ENCODE peak calls at places on chromosomes 2 and 18, in seven cellular contexts. One of them, this sample, is unnamed.

GRCh38 chr2:136378712-136379595 is 261.0 kb upstream of the CXCR4 start:
- DNase-seq in IMR-90: peak; percentile 36
- DNase-seq in mesenchymal stem cell: peak; percentile 43
- DNase-seq in H9: peak; percentile 57
- DNase-seq in mesendoderm: peak; percentile 79
- DNase-seq in neuronal stem cell: peak; percentile 64
- DNase-seq in H1: peak; percentile 31
- DNase-seq in this sample: peak; percentile 24

GRCh38 chr18:21960189-21960588 is 209.2 kb upstream of the GATA6 start:
- DNase-seq in IMR-90: no peak
- DNase-seq in mesenchymal stem cell: no peak
- DNase-seq in H9: no peak
- DNase-seq in mesendoderm: peak; percentile 16
- DNase-seq in neuronal stem cell: no peak
- DNase-seq in H1: no peak
- DNase-seq in this sample: peak; percentile 80

GRCh38 chr2:61898810-61899209 is 6.7 kb upstream of the COMMD1 start:
- DNase-seq in IMR-90: peak; percentile 31
- DNase-seq in mesenchymal stem cell: peak; percentile 26
- DNase-seq in H9: no peak
- DNase-seq in mesendoderm: no peak
- DNase-seq in neuronal stem cell: no peak
- DNase-seq in H1: no peak
- DNase-seq in this sample: no peak

GRCh38 chr2:11482473-11483031 is 16.6 kb upstream of the E2F6 start:
- DNase-seq in IMR-90: no peak
- DNase-seq in mesenchymal stem cell: no peak
- DNase-seq in H9: peak; percentile 80
- DNase-seq in mesendoderm: peak; percentile 91
- DNase-seq in neuronal stem cell: peak; percentile 89
- DNase-seq in H1: no peak
- DNase-seq in this sample: no peak

GRCh38 chr2:12613137-12613912 is 103.4 kb upstream of the TRIB2 start:
- DNase-seq in IMR-90: no peak
- DNase-seq in mesenchymal stem cell: no peak
- DNase-seq in H9: no peak
- DNase-seq in mesendoderm: no peak
- DNase-seq in neuronal stem cell: no peak
- DNase-seq in H1: no peak
- DNase-seq in this sample: no peak

GRCh38 chr2:25123682-25124081 is 44.7 kb downstream of the POMC start:
- DNase-seq in IMR-90: no peak
- DNase-seq in mesenchymal stem cell: no peak
- DNase-seq in H9: no peak
- DNase-seq in mesendoderm: no peak
- DNase-seq in neuronal stem cell: no peak
- DNase-seq in H1: no peak
- DNase-seq in this sample: no peak

GRCh38 chr18:74511823-74512222 is 15.7 kb downstream of the CNDP2 start:
- DNase-seq in IMR-90: no peak
- DNase-seq in mesenchymal stem cell: no peak
- DNase-seq in H9: peak; percentile 12
- DNase-seq in mesendoderm: no peak
- DNase-seq in neuronal stem cell: no peak
- DNase-seq in H1: no peak
- DNase-seq in this sample: no peak

GRCh38 chr18:26685438-26686173 is 137.3 kb upstream of the KCTD1 start:
- DNase-seq in IMR-90: no peak
- DNase-seq in mesenchymal stem cell: no peak
- DNase-seq in H9: no peak
- DNase-seq in mesendoderm: peak; percentile 57
- DNase-seq in neuronal stem cell: peak; percentile 48
- DNase-seq in H1: no peak
- DNase-seq in this sample: no peak

GRCh38 chr18:48660346-48661228 is 121.8 kb downstream of the CTIF start:
- DNase-seq in IMR-90: no peak
- DNase-seq in mesenchymal stem cell: no peak
- DNase-seq in H9: no peak
- DNase-seq in mesendoderm: no peak
- DNase-seq in neuronal stem cell: no peak
- DNase-seq in H1: no peak
- DNase-seq in this sample: no peak

GRCh38 chr2:4391013-4391412 is 687.6 kb downstream of the DCDC2C start:
- DNase-seq in IMR-90: no peak
- DNase-seq in mesenchymal stem cell: no peak
- DNase-seq in H9: peak; percentile 49
- DNase-seq in mesendoderm: peak; percentile 81
- DNase-seq in neuronal stem cell: no peak
- DNase-seq in H1: no peak
- DNase-seq in this sample: no peak

GRCh38 chr2:56337342-56337741 is 153.6 kb downstream of the CCDC85A start:
- DNase-seq in IMR-90: no peak
- DNase-seq in mesenchymal stem cell: no peak
- DNase-seq in H9: no peak
- DNase-seq in mesendoderm: no peak
- DNase-seq in neuronal stem cell: no peak
- DNase-seq in H1: no peak
- DNase-seq in this sample: no peak

GRCh38 chr18:31244737-31245432 is 73.1 kb upstream of the DSG1 start:
- DNase-seq in IMR-90: no peak
- DNase-seq in mesenchymal stem cell: peak; percentile 14
- DNase-seq in H9: no peak
- DNase-seq in mesendoderm: no peak
- DNase-seq in neuronal stem cell: no peak
- DNase-seq in H1: no peak
- DNase-seq in this sample: no peak

DNA sequence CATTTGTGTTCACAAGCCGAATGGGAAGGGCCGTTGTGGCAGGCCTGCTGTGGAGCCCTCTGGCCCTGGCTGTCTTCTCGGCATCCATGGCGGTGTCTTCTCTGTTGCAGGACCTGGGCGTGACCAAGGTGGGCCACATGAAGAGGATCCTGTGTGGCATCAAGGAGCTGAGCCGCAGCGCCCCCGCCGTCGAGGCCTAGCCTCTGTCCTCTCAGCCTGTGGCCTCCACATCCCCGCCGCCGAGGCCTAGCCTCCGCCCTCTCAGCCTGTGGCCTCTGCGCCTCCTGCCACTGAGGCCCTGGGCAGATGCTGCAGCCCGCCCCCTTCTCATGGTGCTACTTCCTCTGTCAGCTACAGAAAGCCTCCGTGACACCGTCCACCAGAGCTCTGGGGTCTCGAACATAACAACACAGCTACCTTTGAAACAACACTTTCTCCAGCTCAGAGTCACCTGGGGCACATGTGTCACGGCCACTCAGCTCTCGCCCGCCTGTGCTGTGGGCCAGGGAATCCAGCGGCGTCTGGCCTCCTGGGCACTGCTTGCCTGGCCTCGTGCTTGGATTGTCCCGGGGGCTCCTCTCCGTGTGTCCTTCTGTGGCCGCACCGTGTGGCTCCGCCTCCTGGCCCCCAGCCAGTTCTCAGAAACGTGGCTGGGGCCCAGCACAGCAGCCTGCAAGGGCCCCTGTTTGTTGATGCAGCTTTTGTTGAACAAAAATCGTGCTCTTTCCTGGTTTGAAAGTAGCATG is 97.1 kb downstream of the USP40 start:
- DNase-seq in IMR-90: no peak
- DNase-seq in mesenchymal stem cell: no peak
- DNase-seq in H9: no peak
- DNase-seq in mesendoderm: no peak
- DNase-seq in neuronal stem cell: no peak
- DNase-seq in H1: no peak
- DNase-seq in this sample: no peak
- H3K9ac ChIP-seq in IMR-90: no peak overlapping the region
- H3K9ac ChIP-seq in mesenchymal stem cell: peak overlapping the region; percentile 11
- H3K9ac ChIP-seq in H9: no peak overlapping the region
- H3K9ac ChIP-seq in mesendoderm: no peak overlapping the region
- H3K9ac ChIP-seq in neuronal stem cell: no peak overlapping the region
- H3K9ac ChIP-seq in H1: no peak overlapping the region
- H3K9ac ChIP-seq in this sample: no peak overlapping the region

DNA sequence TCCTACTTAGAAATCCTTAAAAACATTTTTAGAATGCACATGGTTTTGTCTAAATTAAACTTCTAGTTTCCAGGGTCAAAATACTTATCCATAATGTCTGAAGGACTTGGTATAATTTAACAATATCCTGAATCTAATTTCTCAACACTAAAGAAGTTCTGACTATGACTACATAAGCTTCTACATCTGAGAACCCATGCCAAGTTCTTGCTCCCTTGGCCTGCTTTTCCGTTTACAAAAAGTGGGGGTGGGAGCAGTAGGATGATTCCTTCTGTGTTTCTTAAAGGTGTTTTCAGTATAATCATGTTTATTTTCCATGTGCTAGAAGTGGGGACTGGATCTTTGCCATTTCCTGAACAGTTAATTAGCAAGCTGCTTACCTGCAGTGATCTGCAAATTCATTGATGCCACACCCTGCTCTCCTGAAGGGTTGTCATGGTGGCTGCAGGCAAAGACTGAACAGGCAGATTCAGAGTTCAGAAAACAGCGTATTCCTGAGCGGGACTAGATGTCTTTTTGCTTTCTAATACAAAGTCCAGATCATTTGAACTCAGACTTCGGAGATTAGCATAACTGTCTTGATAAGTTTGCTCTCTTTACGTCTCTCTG is 36.2 kb downstream of the ADNP2 start:
- DNase-seq in IMR-90: peak; percentile 52
- DNase-seq in mesenchymal stem cell: no peak
- DNase-seq in H9: no peak
- DNase-seq in mesendoderm: no peak
- DNase-seq in neuronal stem cell: no peak
- DNase-seq in H1: no peak
- DNase-seq in this sample: no peak
- H4K8ac ChIP-seq in IMR-90: no peak overlapping the region
- H4K8ac ChIP-seq in mesenchymal stem cell: no peak overlapping the region
- H4K8ac ChIP-seq in H9: no peak overlapping the region
- H4K8ac ChIP-seq in mesendoderm: no peak overlapping the region
- H4K8ac ChIP-seq in neuronal stem cell: no peak overlapping the region
- H4K8ac ChIP-seq in H1: no peak overlapping the region
- H4K8ac ChIP-seq in this sample: no peak overlapping the region

GRCh38 chr2:218261424-218262273 is 834 bp downstream of the GPBAR1 start:
- DNase-seq in IMR-90: no peak
- DNase-seq in mesenchymal stem cell: peak; percentile 60
- DNase-seq in H9: no peak
- DNase-seq in mesendoderm: peak; percentile 78
- DNase-seq in neuronal stem cell: no peak
- DNase-seq in H1: no peak
- DNase-seq in this sample: no peak

GRCh38 chr2:218264773-218265601 is 4.2 kb downstream of the GPBAR1 start:
- DNase-seq in IMR-90: no peak
- DNase-seq in mesenchymal stem cell: no peak
- DNase-seq in H9: no peak
- DNase-seq in mesendoderm: no peak
- DNase-seq in neuronal stem cell: no peak
- DNase-seq in H1: no peak
- DNase-seq in this sample: no peak

GRCh38 chr2:218260742-218261423 is at the start of gene GPBAR1:
- DNase-seq in IMR-90: no peak
- DNase-seq in mesenchymal stem cell: peak; percentile 37
- DNase-seq in H9: peak; percentile 87
- DNase-seq in mesendoderm: peak; percentile 71
- DNase-seq in neuronal stem cell: no peak
- DNase-seq in H1: no peak
- DNase-seq in this sample: no peak

GRCh38 chr2:218263817-218264611 is 3.2 kb downstream of the GPBAR1 start:
- DNase-seq in IMR-90: no peak
- DNase-seq in mesenchymal stem cell: peak; percentile 51
- DNase-seq in H9: no peak
- DNase-seq in mesendoderm: no peak
- DNase-seq in neuronal stem cell: no peak
- DNase-seq in H1: no peak
- DNase-seq in this sample: no peak

GRCh38 chr2:218262631-218263586 is 2.1 kb downstream of the GPBAR1 start:
- DNase-seq in IMR-90: no peak
- DNase-seq in mesenchymal stem cell: no peak
- DNase-seq in H9: no peak
- DNase-seq in mesendoderm: no peak
- DNase-seq in neuronal stem cell: no peak
- DNase-seq in H1: no peak
- DNase-seq in this sample: no peak
- H3K9ac ChIP-seq in IMR-90: no peak overlapping the region
- H3K9ac ChIP-seq in mesenchymal stem cell: no peak overlapping the region
- H3K9ac ChIP-seq in H9: no peak overlapping the region
- H3K9ac ChIP-seq in mesendoderm: no peak overlapping the region
- H3K9ac ChIP-seq in neuronal stem cell: no peak overlapping the region
- H3K9ac ChIP-seq in H1: no peak overlapping the region
- H3K9ac ChIP-seq in this sample: no peak overlapping the region

DNA sequence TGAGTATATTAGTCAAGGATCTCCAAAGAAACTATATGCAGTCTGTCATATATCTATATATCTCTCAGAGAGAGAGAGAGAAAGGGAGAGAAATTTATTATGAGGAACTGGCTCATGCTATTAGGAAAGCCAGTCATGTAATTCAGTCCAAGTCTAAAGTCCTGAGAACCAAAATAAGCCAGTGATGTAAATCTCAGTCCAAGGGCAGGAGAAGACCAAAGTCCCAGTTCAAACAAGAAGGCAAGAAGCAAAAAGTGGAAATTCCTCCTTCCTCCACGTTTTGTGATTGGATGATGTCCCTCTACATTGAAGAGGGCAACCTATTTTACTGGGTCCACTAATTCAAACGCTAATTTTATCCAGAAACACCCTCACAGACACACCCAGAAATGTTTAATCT is 34.2 kb upstream of the SPATS2L start:
- DNase-seq in IMR-90: no peak
- DNase-seq in mesenchymal stem cell: no peak
- DNase-seq in H9: no peak
- DNase-seq in mesendoderm: no peak
- DNase-seq in neuronal stem cell: no peak
- DNase-seq in H1: no peak
- DNase-seq in this sample: no peak
- H4K8ac ChIP-seq in IMR-90: no peak overlapping the region
- H4K8ac ChIP-seq in mesenchymal stem cell: no peak overlapping the region
- H4K8ac ChIP-seq in H9: no peak overlapping the region
- H4K8ac ChIP-seq in mesendoderm: no peak overlapping the region
- H4K8ac ChIP-seq in neuronal stem cell: no peak overlapping the region
- H4K8ac ChIP-seq in H1: no peak overlapping the region
- H4K8ac ChIP-seq in this sample: no peak overlapping the region

GRCh38 chr18:9720327-9720726 is 12.2 kb downstream of the RAB31 start:
- DNase-seq in IMR-90: no peak
- DNase-seq in mesenchymal stem cell: no peak
- DNase-seq in H9: no peak
- DNase-seq in mesendoderm: no peak
- DNase-seq in neuronal stem cell: no peak
- DNase-seq in H1: no peak
- DNase-seq in this sample: no peak
- H3K9ac ChIP-seq in IMR-90: no peak overlapping the region
- H3K9ac ChIP-seq in mesenchymal stem cell: no peak overlapping the region
- H3K9ac ChIP-seq in H9: no peak overlapping the region
- H3K9ac ChIP-seq in mesendoderm: no peak overlapping the region
- H3K9ac ChIP-seq in neuronal stem cell: no peak overlapping the region
- H3K9ac ChIP-seq in H1: no peak overlapping the region
- H3K9ac ChIP-seq in this sample: no peak overlapping the region